ENCODE peak calls at places on chromosomes 11 and 22, in seven cellular contexts. H, G, I, M, Y, T and L are unnamed samples.

GRCh38 chr22:20464096-20464614 is 26.5 kb upstream of the SCARF2 start:
- DNase-seq in H (no peak), G (peak; percentile 21), I (no peak), M (no peak), Y (no peak), T (peak; percentile 65), L (no peak)

GRCh38 chr11:198236-198806 is 5.4 kb downstream of the SCGB1C1 start:
- DNase-seq in H (no peak), G (no peak), I (no peak), M (no peak), Y (no peak), T (no peak), L (peak; percentile 17)

GRCh38 chr11:34348919-34349318 is 8.9 kb downstream of the ABTB2 start:
- DNase-seq in H (no peak), G (no peak), I (no peak), M (no peak), Y (no peak), T (no peak), L (no peak)

GRCh38 chr22:39965749-39966148 is 5.6 kb downstream of the TMA7B start:
- DNase-seq in H (no peak), G (no peak), I (no peak), M (no peak), Y (no peak), T (no peak), L (no peak)

GRCh38 chr11:76759092-76759491 is 24.1 kb upstream of the TSKU start:
- DNase-seq in H (no peak), G (no peak), I (no peak), M (no peak), Y (no peak), T (no peak), L (no peak)

GRCh38 chr11:78214331-78215194 is 25.8 kb downstream of the USP35 start:
- DNase-seq in H (no peak), G (no peak), I (no peak), M (no peak), Y (no peak), T (no peak), L (no peak)

GRCh38 chr11:120808616-120809050 is 215.3 kb upstream of the TBCEL start:
- DNase-seq in H (no peak), G (no peak), I (no peak), M (no peak), Y (no peak), T (no peak), L (peak; percentile 79)

GRCh38 chr11:13349581-13349980 is 72.0 kb downstream of the BMAL1 start:
- DNase-seq in H (no peak), G (no peak), I (no peak), M (no peak), Y (no peak), T (no peak), L (no peak)

GRCh38 chr11:14956111-14956510 is 16.0 kb downstream of the CALCA start:
- DNase-seq in H (no peak), G (no peak), I (no peak), M (no peak), Y (no peak), T (no peak), L (no peak)

GRCh38 chr11:91778758-91779157 is 445.9 kb upstream of the FAT3 start:
- DNase-seq in H (no peak), G (no peak), I (no peak), M (no peak), Y (no peak), T (no peak), L (no peak)

GRCh38 chr11:74956387-74956786 is 7.3 kb downstream of the SPCS2 start:
- DNase-seq in H (peak; percentile 46), G (no peak), I (no peak), M (no peak), Y (no peak), T (no peak), L (no peak)

GRCh38 chr22:17678817-17679385 is 40.3 kb downstream of the BCL2L13 start:
- DNase-seq in H (no peak), G (no peak), I (no peak), M (peak; percentile 46), Y (no peak), T (no peak), L (no peak)

GRCh38 chr22:36026741-36027140 is 1.9 kb downstream of the RBFOX2 start:
- DNase-seq in H (no peak), G (no peak), I (no peak), M (peak; percentile 61), Y (no peak), T (no peak), L (no peak)

GRCh38 chr11:113369411-113369810 is 18.2 kb upstream of the ANKK1 start:
- DNase-seq in H (no peak), G (no peak), I (no peak), M (no peak), Y (no peak), T (no peak), L (no peak)

GRCh38 chr22:19473578-19473977 is 5.4 kb downstream of the UFD1 start:
- DNase-seq in H (no peak), G (no peak), I (no peak), M (no peak), Y (no peak), T (no peak), L (no peak)

GRCh38 chr22:49517211-49517610 is 310.5 kb downstream of the BRD1 start:
- DNase-seq in H (no peak), G (no peak), I (no peak), M (no peak), Y (no peak), T (no peak), L (no peak)

DNA sequence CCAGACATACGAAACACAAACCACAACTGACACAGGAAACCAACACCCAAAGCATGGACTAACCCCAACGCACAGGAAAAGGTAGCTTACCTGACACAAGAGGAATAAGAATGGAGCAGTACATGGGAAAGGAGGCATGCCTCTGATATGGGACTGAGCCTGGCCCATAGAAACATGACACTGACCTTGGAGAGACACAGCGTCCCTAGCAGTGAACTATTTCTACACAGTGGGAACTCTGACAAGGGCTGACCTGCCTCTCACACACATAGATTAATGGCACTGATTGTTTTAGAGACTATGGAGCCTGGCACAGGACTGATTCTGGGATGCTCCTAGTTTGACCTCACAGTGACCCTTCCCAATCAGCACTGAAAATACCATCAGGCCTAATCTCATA is 12.0 kb downstream of the CCKBR start:
- DNase-seq in H (no peak), G (no peak), I (no peak), M (no peak), Y (no peak), T (no peak), L (no peak)
- TF ChIP-seq CTCF in H (no peak), G (no peak), I (no peak), M (no peak), Y (no peak), T (no peak), L (no peak)

GRCh38 chr11:119798656-119799055 is 69.7 kb upstream of the NECTIN1 start:
- DNase-seq in H (no peak), G (no peak), I (no peak), M (no peak), Y (no peak), T (no peak), L (no peak)

GRCh38 chr11:119797736-119798135 is 68.7 kb upstream of the NECTIN1 start:
- DNase-seq in H (no peak), G (no peak), I (no peak), M (peak; percentile 48), Y (no peak), T (no peak), L (no peak)

GRCh38 chr11:119795231-119795630 is 66.2 kb upstream of the NECTIN1 start:
- DNase-seq in H (no peak), G (no peak), I (peak; percentile 89), M (no peak), Y (peak; percentile 17), T (no peak), L (no peak)

GRCh38 chr11:119796363-119797060 is 67.5 kb upstream of the NECTIN1 start:
- DNase-seq in H (no peak), G (no peak), I (no peak), M (no peak), Y (no peak), T (no peak), L (no peak)

DNA sequence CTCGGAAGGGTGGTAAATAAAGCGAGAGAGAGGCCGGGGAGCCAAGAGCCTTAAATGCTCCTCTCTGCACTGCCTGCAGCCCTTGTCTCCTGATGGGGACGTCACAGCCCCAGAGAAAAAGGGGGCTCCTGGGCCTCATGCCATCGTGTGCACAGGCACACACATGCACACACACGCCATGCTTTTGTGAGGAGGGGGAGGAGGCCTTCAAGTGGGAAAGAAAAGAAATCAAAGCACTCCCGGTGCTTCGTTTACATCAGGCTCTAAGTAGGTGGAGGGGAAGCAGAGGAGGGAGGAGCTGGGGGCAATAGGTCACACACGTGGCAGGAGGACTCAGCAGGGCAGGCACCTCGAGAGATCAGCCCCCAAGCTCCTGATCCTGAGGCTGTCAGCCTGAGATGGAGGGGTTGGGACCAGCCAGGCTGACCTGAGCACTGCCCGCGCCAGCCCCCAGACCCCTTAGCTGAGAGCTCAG is 68.2 kb upstream of the NECTIN1 start:
- DNase-seq in H (no peak), G (no peak), I (no peak), M (peak; percentile 32), Y (no peak), T (no peak), L (no peak)
- H3K27ac ChIP-seq in H (no peak overlapping the region), G (no peak overlapping the region), I (peak overlapping the region; percentile 57), M (no peak overlapping the region), Y (no peak overlapping the region), T (no peak overlapping the region), L (no peak overlapping the region)

GRCh38 chr11:61871158-61871597 is 20.2 kb downstream of the FADS3 start:
- DNase-seq in H (peak; percentile 88), G (peak; percentile 30), I (peak; percentile 87), M (peak; percentile 92), Y (peak; percentile 81), T (peak; percentile 43), L (peak; percentile 77)

GRCh38 chr11:61875698-61876097 is 15.6 kb downstream of the FADS3 start:
- DNase-seq in H (no peak), G (no peak), I (no peak), M (no peak), Y (no peak), T (no peak), L (no peak)

GRCh38 chr11:61874460-61874809 is 16.9 kb downstream of the FADS3 start:
- DNase-seq in H (peak; percentile 88), G (no peak), I (no peak), M (no peak), Y (no peak), T (no peak), L (no peak)

GRCh38 chr11:61872935-61873565 is 18.3 kb downstream of the FADS3 start:
- DNase-seq in H (no peak), G (no peak), I (no peak), M (no peak), Y (no peak), T (no peak), L (no peak)

GRCh38 chr11:61873588-61874459 is 17.5 kb downstream of the FADS3 start:
- DNase-seq in H (no peak), G (no peak), I (no peak), M (no peak), Y (no peak), T (no peak), L (no peak)
- TF ChIP-seq CTCF in H (no peak), G (no peak), I (no peak), M (no peak), Y (no peak), T (no peak), L (no peak)

DNA sequence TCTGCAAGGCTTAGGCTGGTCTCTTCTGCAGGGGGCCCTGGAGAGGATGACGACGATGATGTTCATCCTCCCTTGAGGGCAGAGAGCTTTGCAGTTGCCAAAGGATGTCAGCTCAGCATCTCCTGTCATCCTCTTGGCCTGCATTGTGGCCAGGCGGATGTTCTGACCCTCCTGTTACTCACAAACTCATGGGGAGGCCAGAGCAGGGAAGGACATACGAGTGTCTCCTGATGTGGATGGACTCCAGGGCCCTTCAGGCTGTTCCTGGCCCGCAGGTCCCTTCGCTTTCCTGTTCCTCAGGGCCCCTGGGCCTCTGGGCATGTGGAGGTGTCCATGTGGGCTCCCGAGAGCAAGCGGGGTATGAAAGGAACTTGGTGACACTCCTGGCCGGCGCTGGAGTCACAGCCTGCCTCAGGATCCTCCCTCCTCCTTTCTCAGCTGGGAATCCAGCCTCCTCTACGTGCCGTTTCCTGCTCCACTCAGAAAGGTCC is 8.5 kb downstream of the ADORA2A start:
- DNase-seq in H (peak; percentile 61), G (no peak), I (no peak), M (no peak), Y (no peak), T (no peak), L (peak; percentile 46)
- H3K27ac ChIP-seq in H (peak overlapping the region; percentile 22), G (no peak overlapping the region), I (no peak overlapping the region), M (no peak overlapping the region), Y (peak overlapping the region; percentile 70), T (peak overlapping the region; percentile 98), L (peak overlapping the region; percentile 53)